ENCODE peak calls at places on chromosomes 3 and 15, in ten cellular contexts. O is endothelial cell; Y is stimulated activated CD4-positive, alpha-beta T cell treated with anti-CD3 and anti-CD28 coated beads, TNF-alpha, amount 100 ng/mL, for 1 hour; S is nucleus accumbens; L is ecto neural progenitor cell; K is RWPE1; I is fibroblast of villous mesenchyme; J is tibial nerve; M is CD4-positive, alpha-beta T cell; B is kidney tubule cell. Z is an unnamed sample.

GRCh38 chr3:24254649-24255048 is 240.0 kb downstream of the THRB start:
- DNase-seq in Y (no peak), B (peak), M (no peak), L (no peak), O (no peak), J (no peak), K (no peak), S (no peak), I (peak), Z (peak)

GRCh38 chr15:47870956-47871625 is 153.8 kb downstream of the SEMA6D start:
- DNase-seq in Y (no peak), L (no peak), K (peak), O (no peak), M (no peak), I (peak), B (peak), J (no peak), S (no peak), Z (peak)

GRCh38 chr3:30473374-30474051 is 132.9 kb upstream of the TGFBR2 start:
- DNase-seq in O (no peak), I (peak), L (no peak), M (no peak), K (no peak), J (peak), B (peak), Y (no peak), S (no peak), Z (no peak)

GRCh38 chr3:194686816-194687637 is 1.3 kb downstream of the FAM43A start:
- DNase-seq in M (peak), L (peak), J (no peak), Y (no peak), K (no peak), O (peak), I (peak), S (no peak), B (peak), Z (no peak)

GRCh38 chr3:172676208-172676920 is 34.5 kb downstream of the NCEH1 start:
- DNase-seq in O (no peak), I (no peak), Y (no peak), J (no peak), B (no peak), K (no peak), L (no peak), M (no peak), S (no peak), Z (no peak)

GRCh38 chr15:60155661-60156060 is 151.6 kb downstream of the FOXB1 start:
- DNase-seq in Y (no peak), O (no peak), I (peak), L (no peak), B (peak), M (no peak), S (no peak), K (no peak), J (no peak), Z (no peak)

GRCh38 chr3:152192050-152192449 is 76.7 kb upstream of the MBNL1 start:
- DNase-seq in M (no peak), S (no peak), B (no peak), J (no peak), K (no peak), O (no peak), L (no peak), I (no peak), Y (no peak), Z (no peak)

GRCh38 chr3:53724566-53724965 is 121.7 kb downstream of the CHDH start:
- DNase-seq in M (no peak), O (no peak), I (no peak), S (no peak), Y (no peak), L (no peak), J (no peak), K (no peak), B (peak), Z (no peak)

GRCh38 chr3:63442918-63443317 is 164.8 kb downstream of the SYNPR start:
- DNase-seq in S (peak), M (no peak), I (no peak), J (no peak), B (no peak), Y (no peak), K (no peak), L (no peak), O (no peak), Z (no peak)

GRCh38 chr3:195549001-195549400 is 5.9 kb upstream of the PPP1R2 start:
- DNase-seq in O (no peak), K (no peak), I (no peak), S (no peak), L (no peak), B (peak), Y (no peak), M (no peak), J (no peak), Z (no peak)

GRCh38 chr15:43511012-43511885 is 6.2 kb upstream of the MAP1A start:
- DNase-seq in M (no peak), I (no peak), Y (no peak), J (no peak), O (peak), B (peak), K (no peak), S (peak), L (no peak), Z (no peak)

GRCh38 chr3:24185738-24186384 is 240.8 kb downstream of the NR1D2 start:
- DNase-seq in O (peak), S (no peak), M (no peak), Y (no peak), J (no peak), I (peak), K (peak), B (peak), L (peak), Z (peak)

GRCh38 chr15:38300395-38300794 is 47.8 kb downstream of the SPRED1 start:
- DNase-seq in M (no peak), J (no peak), Y (no peak), L (no peak), I (peak), O (no peak), S (no peak), B (no peak), K (peak), Z (no peak)

GRCh38 chr3:42655331-42655888 is 1.9 kb downstream of the ZBTB47 start:
- DNase-seq in L (peak), I (no peak), Y (no peak), S (no peak), O (no peak), B (no peak), M (no peak), J (no peak), K (no peak), Z (no peak)

GRCh38 chr3:197889204-197889930 is 60.6 kb upstream of the RPL35A start:
- DNase-seq in L (no peak), S (no peak), J (no peak), B (peak), I (no peak), K (peak), M (no peak), O (no peak), Y (no peak), Z (no peak)

GRCh38 chr3:73498764-73499622 is 125.7 kb downstream of the PDZRN3 start:
- DNase-seq in M (no peak), L (no peak), Y (no peak), J (no peak), B (no peak), K (no peak), I (no peak), S (no peak), O (no peak), Z (no peak)

GRCh38 chr3:9248232-9249191 is 934 bp downstream of the SRGAP3 start:
- DNase-seq in K (peak), M (no peak), I (no peak), O (no peak), B (peak), L (peak), Y (no peak), J (no peak), S (no peak), Z (no peak)

GRCh38 chr15:61921093-61921492 is 139.2 kb downstream of the VPS13C start:
- DNase-seq in J (no peak), K (no peak), B (peak), L (no peak), O (no peak), M (no peak), Y (no peak), I (no peak), S (no peak), Z (no peak)

GRCh38 chr3:114496874-114497273 is 203.0 kb downstream of the TIGIT start:
- DNase-seq in S (no peak), M (no peak), L (no peak), J (no peak), Y (no peak), K (no peak), O (no peak), B (no peak), I (peak), Z (no peak)

GRCh38 chr15:66865622-66866611 is 163.9 kb downstream of the SMAD6 start:
- DNase-seq in J (no peak), S (no peak), B (no peak), Y (no peak), I (no peak), M (no peak), K (no peak), L (peak), O (no peak), Z (no peak)

GRCh38 chr15:63420333-63420741 is 38.7 kb upstream of the CA12 start:
- DNase-seq in S (no peak), B (no peak), O (no peak), M (no peak), K (no peak), L (no peak), Y (no peak), I (peak), J (no peak), Z (no peak)

GRCh38 chr3:41327718-41328117 is 128.4 kb downstream of the CTNNB1 start:
- DNase-seq in K (peak), S (no peak), I (peak), J (no peak), Y (no peak), M (no peak), L (no peak), O (no peak), B (no peak), Z (no peak)

GRCh38 chr3:130779031-130779430 is 32.4 kb upstream of the PIK3R4 start:
- DNase-seq in L (no peak), Y (no peak), O (no peak), K (no peak), B (no peak), I (no peak), J (no peak), S (no peak), M (no peak), Z (no peak)

GRCh38 chr3:119891944-119892721 is 110.2 kb downstream of the NR1I2 start:
- DNase-seq in Y (peak), K (peak), J (no peak), B (peak), L (no peak), M (peak), I (peak), S (peak), O (peak), Z (peak)

GRCh38 chr3:111610189-111610588 is 15.0 kb upstream of the ZBED2 start:
- DNase-seq in M (no peak), O (no peak), J (no peak), Y (no peak), K (no peak), I (no peak), L (no peak), B (no peak), S (no peak), Z (no peak)

GRCh38 chr3:34856577-34856976 is 782.7 kb upstream of the ARPP21 start:
- DNase-seq in B (no peak), J (no peak), K (no peak), Y (no peak), S (no peak), L (no peak), O (peak), I (no peak), M (no peak), Z (no peak)

GRCh38 chr3:42375121-42375520 is 35.3 kb downstream of the LYZL4 start:
- DNase-seq in O (no peak), S (no peak), K (no peak), Y (no peak), L (no peak), B (no peak), J (no peak), I (no peak), M (no peak), Z (no peak)

GRCh38 chr3:128369881-128370642 is 96.6 kb downstream of the DNAJB8 start:
- DNase-seq in S (no peak), L (no peak), Y (no peak), M (no peak), K (no peak), B (no peak), J (no peak), I (no peak), O (no peak), Z (no peak)

GRCh38 chr3:146256851-146257486 is 6.1 kb upstream of the PLSCR4 start:
- DNase-seq in O (no peak), Y (no peak), L (no peak), K (no peak), B (no peak), J (no peak), S (no peak), I (peak), M (no peak), Z (peak)

GRCh38 chr3:20054549-20054987 is 14.3 kb downstream of the KAT2B start:
- DNase-seq in S (no peak), Y (peak), O (no peak), L (no peak), I (peak), B (peak), J (no peak), M (peak), K (peak), Z (peak)

GRCh38 chr3:179450901-179451334 is 352 bp downstream of the GNB4 start:
- DNase-seq in S (no peak), K (peak), I (peak), B (no peak), L (peak), Y (no peak), M (no peak), J (no peak), O (peak), Z (no peak)